ENCODE peak calls at places on chromosomes 16 and 17, in seven cellular contexts. One of them, this sample, is unnamed.

GRCh38 chr16:47636501-47637090 is 175.5 kb downstream of the PHKB start:
- DNase-seq in CD8-positive, alpha-beta T cell: no peak
- DNase-seq in activated B cell treated with CpG ODN at 0.5 μM for 24 hours: no peak
- DNase-seq in activated CD4-positive, CD25-positive, alpha-beta regulatory T cell treated with anti-CD3 and anti-CD28 coated beads, Interleukin-2, amount 50 U/mL, for 72 hours: no peak
- DNase-seq in astrocyte: no peak
- DNase-seq in EL: no peak
- DNase-seq in activated CD4-positive, alpha-beta T cell treated with anti-CD3 and anti-CD28 coated beads, Interleukin-2, amount 50 U/mL, for 4 hours: no peak
- DNase-seq in this sample: no peak

GRCh38 chr16:88922114-88922825 is 54.7 kb downstream of the CBFA2T3 start:
- DNase-seq in activated CD4-positive, CD25-positive, alpha-beta regulatory T cell treated with anti-CD3 and anti-CD28 coated beads, Interleukin-2, amount 50 U/mL, for 72 hours: no peak
- DNase-seq in EL: peak; percentile 59
- DNase-seq in activated CD4-positive, alpha-beta T cell treated with anti-CD3 and anti-CD28 coated beads, Interleukin-2, amount 50 U/mL, for 4 hours: no peak
- DNase-seq in CD8-positive, alpha-beta T cell: no peak
- DNase-seq in activated B cell treated with CpG ODN at 0.5 μM for 24 hours: no peak
- DNase-seq in astrocyte: peak; percentile 61
- DNase-seq in this sample: no peak

GRCh38 chr16:55297062-55297909 is 26.7 kb upstream of the IRX6 start:
- DNase-seq in activated CD4-positive, alpha-beta T cell treated with anti-CD3 and anti-CD28 coated beads, Interleukin-2, amount 50 U/mL, for 4 hours: no peak
- DNase-seq in astrocyte: peak; percentile 67
- DNase-seq in EL: no peak
- DNase-seq in activated B cell treated with CpG ODN at 0.5 μM for 24 hours: no peak
- DNase-seq in activated CD4-positive, CD25-positive, alpha-beta regulatory T cell treated with anti-CD3 and anti-CD28 coated beads, Interleukin-2, amount 50 U/mL, for 72 hours: no peak
- DNase-seq in CD8-positive, alpha-beta T cell: no peak
- DNase-seq in this sample: no peak

GRCh38 chr17:42315402-42316156 is 27.3 kb downstream of the STAT5A start:
- DNase-seq in activated CD4-positive, alpha-beta T cell treated with anti-CD3 and anti-CD28 coated beads, Interleukin-2, amount 50 U/mL, for 4 hours: no peak
- DNase-seq in CD8-positive, alpha-beta T cell: no peak
- DNase-seq in EL: no peak
- DNase-seq in activated CD4-positive, CD25-positive, alpha-beta regulatory T cell treated with anti-CD3 and anti-CD28 coated beads, Interleukin-2, amount 50 U/mL, for 72 hours: no peak
- DNase-seq in activated B cell treated with CpG ODN at 0.5 μM for 24 hours: no peak
- DNase-seq in astrocyte: no peak
- DNase-seq in this sample: no peak

GRCh38 chr17:44079877-44080821 is 9.6 kb downstream of the G6PC3 start:
- DNase-seq in activated B cell treated with CpG ODN at 0.5 μM for 24 hours: no peak
- DNase-seq in EL: no peak
- DNase-seq in CD8-positive, alpha-beta T cell: no peak
- DNase-seq in activated CD4-positive, CD25-positive, alpha-beta regulatory T cell treated with anti-CD3 and anti-CD28 coated beads, Interleukin-2, amount 50 U/mL, for 72 hours: no peak
- DNase-seq in astrocyte: no peak
- DNase-seq in activated CD4-positive, alpha-beta T cell treated with anti-CD3 and anti-CD28 coated beads, Interleukin-2, amount 50 U/mL, for 4 hours: no peak
- DNase-seq in this sample: no peak

GRCh38 chr17:6269474-6269873 is 165.4 kb downstream of the AIPL1 start:
- DNase-seq in astrocyte: peak; percentile 38
- DNase-seq in CD8-positive, alpha-beta T cell: no peak
- DNase-seq in activated B cell treated with CpG ODN at 0.5 μM for 24 hours: no peak
- DNase-seq in EL: peak; percentile 35
- DNase-seq in activated CD4-positive, CD25-positive, alpha-beta regulatory T cell treated with anti-CD3 and anti-CD28 coated beads, Interleukin-2, amount 50 U/mL, for 72 hours: no peak
- DNase-seq in activated CD4-positive, alpha-beta T cell treated with anti-CD3 and anti-CD28 coated beads, Interleukin-2, amount 50 U/mL, for 4 hours: no peak
- DNase-seq in this sample: no peak

GRCh38 chr17:75398279-75398678 is 7.2 kb downstream of the GRB2 start:
- DNase-seq in astrocyte: no peak
- DNase-seq in CD8-positive, alpha-beta T cell: no peak
- DNase-seq in activated CD4-positive, alpha-beta T cell treated with anti-CD3 and anti-CD28 coated beads, Interleukin-2, amount 50 U/mL, for 4 hours: no peak
- DNase-seq in activated B cell treated with CpG ODN at 0.5 μM for 24 hours: no peak
- DNase-seq in activated CD4-positive, CD25-positive, alpha-beta regulatory T cell treated with anti-CD3 and anti-CD28 coated beads, Interleukin-2, amount 50 U/mL, for 72 hours: no peak
- DNase-seq in EL: no peak
- DNase-seq in this sample: no peak

GRCh38 chr17:61459968-61460718 is 7.9 kb downstream of the TBX4 start:
- DNase-seq in activated B cell treated with CpG ODN at 0.5 μM for 24 hours: no peak
- DNase-seq in activated CD4-positive, CD25-positive, alpha-beta regulatory T cell treated with anti-CD3 and anti-CD28 coated beads, Interleukin-2, amount 50 U/mL, for 72 hours: no peak
- DNase-seq in astrocyte: no peak
- DNase-seq in CD8-positive, alpha-beta T cell: no peak
- DNase-seq in activated CD4-positive, alpha-beta T cell treated with anti-CD3 and anti-CD28 coated beads, Interleukin-2, amount 50 U/mL, for 4 hours: no peak
- DNase-seq in EL: no peak
- DNase-seq in this sample: no peak

GRCh38 chr16:66293932-66294331 is 72.6 kb upstream of the CDH5 start:
- DNase-seq in activated B cell treated with CpG ODN at 0.5 μM for 24 hours: no peak
- DNase-seq in CD8-positive, alpha-beta T cell: no peak
- DNase-seq in activated CD4-positive, CD25-positive, alpha-beta regulatory T cell treated with anti-CD3 and anti-CD28 coated beads, Interleukin-2, amount 50 U/mL, for 72 hours: no peak
- DNase-seq in activated CD4-positive, alpha-beta T cell treated with anti-CD3 and anti-CD28 coated beads, Interleukin-2, amount 50 U/mL, for 4 hours: no peak
- DNase-seq in astrocyte: no peak
- DNase-seq in EL: no peak
- DNase-seq in this sample: no peak

GRCh38 chr16:31664683-31665482 is 137.2 kb downstream of the AHSP start:
- DNase-seq in activated B cell treated with CpG ODN at 0.5 μM for 24 hours: no peak
- DNase-seq in activated CD4-positive, CD25-positive, alpha-beta regulatory T cell treated with anti-CD3 and anti-CD28 coated beads, Interleukin-2, amount 50 U/mL, for 72 hours: no peak
- DNase-seq in astrocyte: peak; percentile 54
- DNase-seq in activated CD4-positive, alpha-beta T cell treated with anti-CD3 and anti-CD28 coated beads, Interleukin-2, amount 50 U/mL, for 4 hours: no peak
- DNase-seq in EL: peak; percentile 22
- DNase-seq in CD8-positive, alpha-beta T cell: no peak
- DNase-seq in this sample: no peak

GRCh38 chr17:2958706-2959222 is 104.6 kb downstream of the OR1D5 start:
- DNase-seq in EL: no peak
- DNase-seq in activated B cell treated with CpG ODN at 0.5 μM for 24 hours: no peak
- DNase-seq in activated CD4-positive, alpha-beta T cell treated with anti-CD3 and anti-CD28 coated beads, Interleukin-2, amount 50 U/mL, for 4 hours: no peak
- DNase-seq in astrocyte: no peak
- DNase-seq in activated CD4-positive, CD25-positive, alpha-beta regulatory T cell treated with anti-CD3 and anti-CD28 coated beads, Interleukin-2, amount 50 U/mL, for 72 hours: no peak
- DNase-seq in CD8-positive, alpha-beta T cell: no peak
- DNase-seq in this sample: no peak

GRCh38 chr17:50459081-50459676 is 9.5 kb downstream of the CHAD start:
- DNase-seq in activated CD4-positive, alpha-beta T cell treated with anti-CD3 and anti-CD28 coated beads, Interleukin-2, amount 50 U/mL, for 4 hours: no peak
- DNase-seq in activated CD4-positive, CD25-positive, alpha-beta regulatory T cell treated with anti-CD3 and anti-CD28 coated beads, Interleukin-2, amount 50 U/mL, for 72 hours: no peak
- DNase-seq in CD8-positive, alpha-beta T cell: no peak
- DNase-seq in activated B cell treated with CpG ODN at 0.5 μM for 24 hours: no peak
- DNase-seq in astrocyte: no peak
- DNase-seq in EL: peak; percentile 55
- DNase-seq in this sample: no peak

GRCh38 chr17:44970136-44970737 is 2.1 kb upstream of the C1QL1 start:
- DNase-seq in astrocyte: peak; percentile 20
- DNase-seq in activated B cell treated with CpG ODN at 0.5 μM for 24 hours: peak; percentile 24
- DNase-seq in EL: peak; percentile 44
- DNase-seq in activated CD4-positive, alpha-beta T cell treated with anti-CD3 and anti-CD28 coated beads, Interleukin-2, amount 50 U/mL, for 4 hours: no peak
- DNase-seq in activated CD4-positive, CD25-positive, alpha-beta regulatory T cell treated with anti-CD3 and anti-CD28 coated beads, Interleukin-2, amount 50 U/mL, for 72 hours: no peak
- DNase-seq in CD8-positive, alpha-beta T cell: no peak
- DNase-seq in this sample: peak; percentile 79

GRCh38 chr16:2422123-2422867 is 7.0 kb upstream of the CCNF start:
- DNase-seq in CD8-positive, alpha-beta T cell: no peak
- DNase-seq in activated CD4-positive, CD25-positive, alpha-beta regulatory T cell treated with anti-CD3 and anti-CD28 coated beads, Interleukin-2, amount 50 U/mL, for 72 hours: no peak
- DNase-seq in astrocyte: no peak
- DNase-seq in EL: no peak
- DNase-seq in activated CD4-positive, alpha-beta T cell treated with anti-CD3 and anti-CD28 coated beads, Interleukin-2, amount 50 U/mL, for 4 hours: no peak
- DNase-seq in activated B cell treated with CpG ODN at 0.5 μM for 24 hours: no peak
- DNase-seq in this sample: no peak

GRCh38 chr16:51132484-51132883 is 18.6 kb downstream of the SALL1 start:
- DNase-seq in activated CD4-positive, CD25-positive, alpha-beta regulatory T cell treated with anti-CD3 and anti-CD28 coated beads, Interleukin-2, amount 50 U/mL, for 72 hours: no peak
- DNase-seq in activated CD4-positive, alpha-beta T cell treated with anti-CD3 and anti-CD28 coated beads, Interleukin-2, amount 50 U/mL, for 4 hours: no peak
- DNase-seq in CD8-positive, alpha-beta T cell: no peak
- DNase-seq in EL: no peak
- DNase-seq in activated B cell treated with CpG ODN at 0.5 μM for 24 hours: no peak
- DNase-seq in astrocyte: no peak
- DNase-seq in this sample: no peak

GRCh38 chr16:65572156-65572555 is 450.3 kb upstream of the CDH11 start:
- DNase-seq in EL: peak; percentile 86
- DNase-seq in CD8-positive, alpha-beta T cell: no peak
- DNase-seq in activated CD4-positive, CD25-positive, alpha-beta regulatory T cell treated with anti-CD3 and anti-CD28 coated beads, Interleukin-2, amount 50 U/mL, for 72 hours: no peak
- DNase-seq in activated CD4-positive, alpha-beta T cell treated with anti-CD3 and anti-CD28 coated beads, Interleukin-2, amount 50 U/mL, for 4 hours: no peak
- DNase-seq in activated B cell treated with CpG ODN at 0.5 μM for 24 hours: no peak
- DNase-seq in astrocyte: peak; percentile 90
- DNase-seq in this sample: no peak

GRCh38 chr17:66540131-66540781 is 237.8 kb downstream of the PRKCA start:
- DNase-seq in CD8-positive, alpha-beta T cell: no peak
- DNase-seq in EL: peak; percentile 85
- DNase-seq in activated B cell treated with CpG ODN at 0.5 μM for 24 hours: no peak
- DNase-seq in activated CD4-positive, alpha-beta T cell treated with anti-CD3 and anti-CD28 coated beads, Interleukin-2, amount 50 U/mL, for 4 hours: no peak
- DNase-seq in astrocyte: peak; percentile 92
- DNase-seq in activated CD4-positive, CD25-positive, alpha-beta regulatory T cell treated with anti-CD3 and anti-CD28 coated beads, Interleukin-2, amount 50 U/mL, for 72 hours: no peak
- DNase-seq in this sample: no peak

GRCh38 chr16:55917373-55917919 is 42.3 kb upstream of the CES5A start:
- DNase-seq in activated CD4-positive, alpha-beta T cell treated with anti-CD3 and anti-CD28 coated beads, Interleukin-2, amount 50 U/mL, for 4 hours: no peak
- DNase-seq in EL: no peak
- DNase-seq in activated CD4-positive, CD25-positive, alpha-beta regulatory T cell treated with anti-CD3 and anti-CD28 coated beads, Interleukin-2, amount 50 U/mL, for 72 hours: no peak
- DNase-seq in activated B cell treated with CpG ODN at 0.5 μM for 24 hours: no peak
- DNase-seq in CD8-positive, alpha-beta T cell: no peak
- DNase-seq in astrocyte: no peak
- DNase-seq in this sample: no peak

GRCh38 chr17:58338454-58338841 is 9.9 kb upstream of the TSPOAP1 start:
- DNase-seq in CD8-positive, alpha-beta T cell: no peak
- DNase-seq in activated B cell treated with CpG ODN at 0.5 μM for 24 hours: no peak
- DNase-seq in EL: no peak
- DNase-seq in astrocyte: no peak
- DNase-seq in activated CD4-positive, alpha-beta T cell treated with anti-CD3 and anti-CD28 coated beads, Interleukin-2, amount 50 U/mL, for 4 hours: no peak
- DNase-seq in activated CD4-positive, CD25-positive, alpha-beta regulatory T cell treated with anti-CD3 and anti-CD28 coated beads, Interleukin-2, amount 50 U/mL, for 72 hours: no peak
- DNase-seq in this sample: no peak